ENCODE peak calls at places on chromosomes 11 and 22, in seven cellular contexts. P is GM12864, X is NCI-H2081 treated with DMSO at 0.1 percent for 48 hours, S is NCI-H1694 treated with DMSO at 0.1 percent for 48 hours, J is neuronal stem cell, N is T-helper 2 cell, Y is globus pallidus. L is an unnamed sample.

GRCh38 chr11:92504004-92504403 is 279.4 kb downstream of the FAT3 start:
- DNase-seq in J (no peak), X (no peak), P (no peak), S (no peak), Y (no peak), N (no peak), L (no peak)

GRCh38 chr11:69382131-69383128 is 88.5 kb downstream of the MYEOV start:
- DNase-seq in N (no peak), Y (peak), P (no peak), S (no peak), J (no peak), X (no peak), L (peak)

GRCh38 chr11:26993965-26994446 is at the start of gene FIBIN:
- DNase-seq in N (no peak), X (no peak), S (no peak), P (no peak), Y (no peak), J (no peak), L (no peak)

GRCh38 chr11:102469196-102469821 is 16.7 kb upstream of the TMEM123 start:
- DNase-seq in N (no peak), Y (no peak), S (no peak), J (no peak), P (no peak), X (no peak), L (no peak)

GRCh38 chr22:46009730-46010129 is 32.8 kb upstream of the WNT7B start:
- DNase-seq in Y (no peak), N (no peak), P (no peak), J (no peak), S (no peak), X (no peak), L (no peak)

GRCh38 chr11:122100222-122101080 is 15.6 kb downstream of the BLID start:
- DNase-seq in P (no peak), Y (peak), X (no peak), S (no peak), J (no peak), N (no peak), L (no peak)

GRCh38 chr11:32830413-32830738 is 649 bp downstream of the PRRG4 start:
- DNase-seq in J (no peak), P (no peak), N (no peak), X (no peak), S (no peak), Y (no peak), L (no peak)

GRCh38 chr11:112157274-112157766 is 6.6 kb downstream of the IL18 start:
- DNase-seq in Y (no peak), P (no peak), X (no peak), S (no peak), J (no peak), N (no peak), L (no peak)

GRCh38 chr11:97683733-97684132 is 1293.9 kb downstream of the JRKL start:
- DNase-seq in S (no peak), P (no peak), J (no peak), N (no peak), Y (no peak), X (no peak), L (no peak)

GRCh38 chr11:20865161-20865560 is 195.8 kb downstream of the NELL1 start:
- DNase-seq in J (no peak), N (no peak), P (no peak), X (no peak), Y (no peak), S (no peak), L (no peak)

GRCh38 chr22:45993841-45994240 is 16.9 kb upstream of the WNT7B start:
- DNase-seq in P (no peak), J (no peak), X (no peak), Y (no peak), S (no peak), N (no peak), L (no peak)

GRCh38 chr22:48755332-48755949 is 1072.2 kb downstream of the BRD1 start:
- DNase-seq in X (no peak), P (no peak), Y (no peak), J (no peak), N (no peak), S (no peak), L (no peak)

GRCh38 chr11:609355-609811 is 6.4 kb downstream of the IRF7 start:
- DNase-seq in Y (no peak), P (no peak), S (no peak), X (no peak), N (no peak), J (no peak), L (no peak)

GRCh38 chr11:26720003-26720402 is 1.9 kb downstream of the SLC5A12 start:
- DNase-seq in X (no peak), Y (no peak), S (no peak), P (no peak), J (no peak), N (no peak), L (no peak)

GRCh38 chr11:59616396-59616982 is 915 bp upstream of the OSBP start:
- DNase-seq in J (no peak), X (no peak), N (no peak), S (no peak), Y (no peak), P (no peak), L (no peak)

GRCh38 chr22:29102300-29102699 is 29.5 kb downstream of the KREMEN1 start:
- DNase-seq in P (no peak), J (no peak), Y (no peak), S (peak), N (no peak), X (no peak), L (no peak)